ENCODE peak calls at places on chromosomes 3 and 15, in ten cellular contexts. One of them, this sample, is unnamed.

GRCh38 chr15:60963557-60963956 is 265.5 kb downstream of the RORA start:
- DNase-seq in pancreas: no peak
- DNase-seq in CD8-positive, alpha-beta memory T cell: no peak
- DNase-seq in CD4-positive, alpha-beta memory T cell: no peak
- DNase-seq in HCT116: no peak
- DNase-seq in heart left ventricle: no peak
- DNase-seq in thyroid gland: no peak
- DNase-seq in neural progenitor cell: no peak
- DNase-seq in choroid plexus epithelial cell: no peak
- DNase-seq in IMR-90: no peak
- DNase-seq in this sample: no peak

GRCh38 chr3:72848703-72849081 is 447 bp upstream of the SHQ1 start:
- DNase-seq in choroid plexus epithelial cell: peak; percentile 30
- DNase-seq in IMR-90: no peak
- DNase-seq in pancreas: no peak
- DNase-seq in CD4-positive, alpha-beta memory T cell: no peak
- DNase-seq in HCT116: no peak
- DNase-seq in thyroid gland: no peak
- DNase-seq in neural progenitor cell: no peak
- DNase-seq in heart left ventricle: no peak
- DNase-seq in CD8-positive, alpha-beta memory T cell: peak; percentile 24
- DNase-seq in this sample: peak; percentile 99

GRCh38 chr3:77370413-77370812 is 330.5 kb downstream of the ROBO2 start:
- DNase-seq in CD8-positive, alpha-beta memory T cell: no peak
- DNase-seq in IMR-90: peak; percentile 76
- DNase-seq in heart left ventricle: no peak
- DNase-seq in thyroid gland: peak; percentile 5
- DNase-seq in choroid plexus epithelial cell: peak; percentile 71
- DNase-seq in neural progenitor cell: no peak
- DNase-seq in CD4-positive, alpha-beta memory T cell: no peak
- DNase-seq in HCT116: no peak
- DNase-seq in pancreas: no peak
- DNase-seq in this sample: no peak

GRCh38 chr3:144864646-144865045 is 893.0 kb downstream of the DIPK2A start:
- DNase-seq in HCT116: no peak
- DNase-seq in neural progenitor cell: no peak
- DNase-seq in pancreas: no peak
- DNase-seq in IMR-90: no peak
- DNase-seq in CD8-positive, alpha-beta memory T cell: no peak
- DNase-seq in heart left ventricle: no peak
- DNase-seq in CD4-positive, alpha-beta memory T cell: no peak
- DNase-seq in thyroid gland: no peak
- DNase-seq in choroid plexus epithelial cell: no peak
- DNase-seq in this sample: no peak

GRCh38 chr3:44874308-44874707 is at the start of gene TGM4:
- DNase-seq in neural progenitor cell: no peak
- DNase-seq in heart left ventricle: no peak
- DNase-seq in CD8-positive, alpha-beta memory T cell: no peak
- DNase-seq in choroid plexus epithelial cell: no peak
- DNase-seq in IMR-90: no peak
- DNase-seq in CD4-positive, alpha-beta memory T cell: no peak
- DNase-seq in pancreas: no peak
- DNase-seq in thyroid gland: no peak
- DNase-seq in HCT116: no peak
- DNase-seq in this sample: no peak

GRCh38 chr3:33942483-33943150 is 144.2 kb downstream of the PDCD6IP start:
- DNase-seq in thyroid gland: no peak
- DNase-seq in CD4-positive, alpha-beta memory T cell: no peak
- DNase-seq in neural progenitor cell: no peak
- DNase-seq in CD8-positive, alpha-beta memory T cell: no peak
- DNase-seq in heart left ventricle: no peak
- DNase-seq in IMR-90: peak; percentile 45
- DNase-seq in HCT116: no peak
- DNase-seq in choroid plexus epithelial cell: peak; percentile 25
- DNase-seq in pancreas: no peak
- DNase-seq in this sample: no peak

GRCh38 chr3:74535281-74535680 is 79.2 kb downstream of the CNTN3 start:
- DNase-seq in choroid plexus epithelial cell: no peak
- DNase-seq in HCT116: no peak
- DNase-seq in pancreas: no peak
- DNase-seq in CD4-positive, alpha-beta memory T cell: no peak
- DNase-seq in IMR-90: no peak
- DNase-seq in neural progenitor cell: no peak
- DNase-seq in CD8-positive, alpha-beta memory T cell: no peak
- DNase-seq in heart left ventricle: no peak
- DNase-seq in thyroid gland: no peak
- DNase-seq in this sample: no peak

GRCh38 chr15:82111918-82112317 is 66.1 kb upstream of the MEX3B start:
- DNase-seq in pancreas: no peak
- DNase-seq in neural progenitor cell: no peak
- DNase-seq in choroid plexus epithelial cell: no peak
- DNase-seq in CD4-positive, alpha-beta memory T cell: no peak
- DNase-seq in CD8-positive, alpha-beta memory T cell: no peak
- DNase-seq in IMR-90: no peak
- DNase-seq in thyroid gland: no peak
- DNase-seq in HCT116: no peak
- DNase-seq in heart left ventricle: no peak
- DNase-seq in this sample: no peak

GRCh38 chr3:46703013-46703520 is 1.9 kb downstream of the TMIE start:
- DNase-seq in CD8-positive, alpha-beta memory T cell: no peak
- DNase-seq in thyroid gland: no peak
- DNase-seq in HCT116: no peak
- DNase-seq in CD4-positive, alpha-beta memory T cell: no peak
- DNase-seq in neural progenitor cell: no peak
- DNase-seq in pancreas: no peak
- DNase-seq in heart left ventricle: peak; percentile 28
- DNase-seq in choroid plexus epithelial cell: no peak
- DNase-seq in IMR-90: no peak
- DNase-seq in this sample: no peak

GRCh38 chr3:46699846-46700523 is 1.2 kb upstream of the TMIE start:
- DNase-seq in pancreas: no peak
- DNase-seq in neural progenitor cell: no peak
- DNase-seq in CD8-positive, alpha-beta memory T cell: no peak
- DNase-seq in CD4-positive, alpha-beta memory T cell: no peak
- DNase-seq in thyroid gland: no peak
- DNase-seq in IMR-90: no peak
- DNase-seq in HCT116: no peak
- DNase-seq in choroid plexus epithelial cell: no peak
- DNase-seq in heart left ventricle: peak; percentile 82
- DNase-seq in this sample: no peak

GRCh38 chr3:46700772-46701171 is 420 bp upstream of the TMIE start:
- DNase-seq in heart left ventricle: peak; percentile 70
- DNase-seq in choroid plexus epithelial cell: no peak
- DNase-seq in CD4-positive, alpha-beta memory T cell: no peak
- DNase-seq in neural progenitor cell: peak; percentile 30
- DNase-seq in pancreas: no peak
- DNase-seq in IMR-90: no peak
- DNase-seq in HCT116: no peak
- DNase-seq in thyroid gland: peak; percentile 91
- DNase-seq in CD8-positive, alpha-beta memory T cell: no peak
- DNase-seq in this sample: no peak

GRCh38 chr3:46702246-46703012 is 1.2 kb downstream of the TMIE start:
- DNase-seq in thyroid gland: no peak
- DNase-seq in neural progenitor cell: no peak
- DNase-seq in HCT116: no peak
- DNase-seq in pancreas: no peak
- DNase-seq in IMR-90: no peak
- DNase-seq in CD8-positive, alpha-beta memory T cell: no peak
- DNase-seq in CD4-positive, alpha-beta memory T cell: no peak
- DNase-seq in heart left ventricle: peak; percentile 31
- DNase-seq in choroid plexus epithelial cell: no peak
- DNase-seq in this sample: no peak

GRCh38 chr3:46701211-46701939 is at the start of gene TMIE:
- DNase-seq in CD8-positive, alpha-beta memory T cell: no peak
- DNase-seq in thyroid gland: no peak
- DNase-seq in pancreas: no peak
- DNase-seq in CD4-positive, alpha-beta memory T cell: no peak
- DNase-seq in choroid plexus epithelial cell: no peak
- DNase-seq in neural progenitor cell: peak; percentile 65
- DNase-seq in HCT116: no peak
- DNase-seq in heart left ventricle: peak; percentile 71
- DNase-seq in IMR-90: no peak
- DNase-seq in this sample: no peak
- H3K4me3 ChIP-seq in CD8-positive, alpha-beta memory T cell: no peak within 1 kb of the TSS
- H3K4me3 ChIP-seq in thyroid gland: no peak within 1 kb of the TSS
- H3K4me3 ChIP-seq in pancreas: peak within 1 kb of the TSS; percentile 17
- H3K4me3 ChIP-seq in CD4-positive, alpha-beta memory T cell: no peak within 1 kb of the TSS
- H3K4me3 ChIP-seq in choroid plexus epithelial cell: no peak within 1 kb of the TSS
- H3K4me3 ChIP-seq in neural progenitor cell: peak within 1 kb of the TSS; percentile 49
- H3K4me3 ChIP-seq in HCT116: no peak within 1 kb of the TSS
- H3K4me3 ChIP-seq in heart left ventricle: peak within 1 kb of the TSS; percentile 47
- H3K4me3 ChIP-seq in IMR-90: peak within 1 kb of the TSS; percentile 34
- H3K4me3 ChIP-seq in this sample: no peak within 1 kb of the TSS

DNA sequence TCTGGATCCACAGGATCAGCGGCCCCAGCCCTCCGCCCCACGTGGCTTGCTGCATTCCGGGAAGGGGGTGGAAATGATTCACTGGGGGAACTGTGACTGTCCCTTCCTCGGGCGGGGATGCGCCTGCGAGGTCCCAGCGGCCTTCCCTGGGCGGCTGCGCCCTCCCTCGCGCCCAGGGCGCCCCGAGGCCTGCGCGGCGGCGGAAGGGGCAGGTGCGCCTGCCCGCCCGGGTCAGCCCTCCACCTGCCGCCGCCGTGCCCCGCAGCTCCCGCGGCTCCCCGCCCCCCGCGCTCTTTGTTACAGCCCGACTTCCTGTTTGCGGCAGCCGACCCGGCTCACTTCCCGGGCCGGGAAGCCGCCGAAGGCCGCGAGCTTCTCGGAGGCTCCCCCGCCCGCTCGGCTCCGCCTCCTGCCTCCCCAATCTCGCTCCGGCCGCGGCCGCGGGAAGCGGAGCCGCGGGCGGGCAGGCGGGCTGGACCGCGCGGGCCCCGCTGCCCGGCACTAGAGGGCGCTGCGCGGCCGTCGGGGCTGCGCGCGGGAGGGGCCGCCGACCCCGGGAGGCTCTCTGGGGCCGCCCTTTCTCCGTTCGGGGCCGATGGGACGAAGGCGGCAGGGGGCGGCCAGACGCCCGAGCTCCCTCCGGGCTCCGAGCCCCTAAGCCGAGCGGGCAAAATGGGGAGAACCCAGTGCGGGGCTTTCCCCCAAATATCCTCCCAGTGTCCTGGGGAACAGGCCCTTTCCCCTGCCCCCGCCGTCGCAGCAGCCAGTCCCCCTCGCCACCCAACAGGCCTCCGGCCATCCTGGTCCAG is 11.5 kb upstream of the CHAC1 start:
- DNase-seq in CD8-positive, alpha-beta memory T cell: peak; percentile 66
- DNase-seq in pancreas: peak; percentile 89
- DNase-seq in HCT116: no peak
- DNase-seq in neural progenitor cell: peak; percentile 95
- DNase-seq in CD4-positive, alpha-beta memory T cell: peak; percentile 73
- DNase-seq in choroid plexus epithelial cell: peak; percentile 67
- DNase-seq in heart left ventricle: peak; percentile 92
- DNase-seq in thyroid gland: peak; percentile 76
- DNase-seq in IMR-90: peak; percentile 73
- DNase-seq in this sample: peak; percentile 52
- H3K4me3 ChIP-seq in CD8-positive, alpha-beta memory T cell: peak overlapping the region; percentile 73
- H3K4me3 ChIP-seq in pancreas: peak overlapping the region; percentile 49
- H3K4me3 ChIP-seq in HCT116: peak overlapping the region; percentile 60
- H3K4me3 ChIP-seq in neural progenitor cell: peak overlapping the region; percentile 50
- H3K4me3 ChIP-seq in CD4-positive, alpha-beta memory T cell: peak overlapping the region; percentile 58
- H3K4me3 ChIP-seq in choroid plexus epithelial cell: peak overlapping the region; percentile 60
- H3K4me3 ChIP-seq in heart left ventricle: peak overlapping the region; percentile 63
- H3K4me3 ChIP-seq in thyroid gland: peak overlapping the region; percentile 21
- H3K4me3 ChIP-seq in IMR-90: peak overlapping the region; percentile 30
- H3K4me3 ChIP-seq in this sample: peak overlapping the region; percentile 60

GRCh38 chr3:50269460-50269859 is 513 bp downstream of the SEMA3B start:
- DNase-seq in thyroid gland: no peak
- DNase-seq in pancreas: no peak
- DNase-seq in heart left ventricle: no peak
- DNase-seq in IMR-90: no peak
- DNase-seq in neural progenitor cell: no peak
- DNase-seq in choroid plexus epithelial cell: no peak
- DNase-seq in CD8-positive, alpha-beta memory T cell: no peak
- DNase-seq in CD4-positive, alpha-beta memory T cell: no peak
- DNase-seq in HCT116: no peak
- DNase-seq in this sample: no peak

GRCh38 chr3:50268703-50269451 is at the start of gene SEMA3B:
- DNase-seq in thyroid gland: peak; percentile 92
- DNase-seq in choroid plexus epithelial cell: no peak
- DNase-seq in neural progenitor cell: no peak
- DNase-seq in heart left ventricle: no peak
- DNase-seq in IMR-90: no peak
- DNase-seq in pancreas: peak; percentile 84
- DNase-seq in HCT116: no peak
- DNase-seq in CD4-positive, alpha-beta memory T cell: no peak
- DNase-seq in CD8-positive, alpha-beta memory T cell: no peak
- DNase-seq in this sample: no peak

GRCh38 chr3:50266808-50267207 is 2.1 kb upstream of the SEMA3B start:
- DNase-seq in thyroid gland: no peak
- DNase-seq in IMR-90: no peak
- DNase-seq in pancreas: no peak
- DNase-seq in heart left ventricle: no peak
- DNase-seq in HCT116: no peak
- DNase-seq in neural progenitor cell: no peak
- DNase-seq in CD4-positive, alpha-beta memory T cell: no peak
- DNase-seq in CD8-positive, alpha-beta memory T cell: no peak
- DNase-seq in choroid plexus epithelial cell: no peak
- DNase-seq in this sample: no peak

GRCh38 chr3:50267280-50267913 is 1.6 kb upstream of the SEMA3B start:
- DNase-seq in pancreas: peak; percentile 84
- DNase-seq in IMR-90: no peak
- DNase-seq in CD8-positive, alpha-beta memory T cell: no peak
- DNase-seq in choroid plexus epithelial cell: peak; percentile 46
- DNase-seq in neural progenitor cell: peak; percentile 52
- DNase-seq in heart left ventricle: peak; percentile 88
- DNase-seq in thyroid gland: peak; percentile 83
- DNase-seq in HCT116: no peak
- DNase-seq in CD4-positive, alpha-beta memory T cell: no peak
- DNase-seq in this sample: no peak

DNA sequence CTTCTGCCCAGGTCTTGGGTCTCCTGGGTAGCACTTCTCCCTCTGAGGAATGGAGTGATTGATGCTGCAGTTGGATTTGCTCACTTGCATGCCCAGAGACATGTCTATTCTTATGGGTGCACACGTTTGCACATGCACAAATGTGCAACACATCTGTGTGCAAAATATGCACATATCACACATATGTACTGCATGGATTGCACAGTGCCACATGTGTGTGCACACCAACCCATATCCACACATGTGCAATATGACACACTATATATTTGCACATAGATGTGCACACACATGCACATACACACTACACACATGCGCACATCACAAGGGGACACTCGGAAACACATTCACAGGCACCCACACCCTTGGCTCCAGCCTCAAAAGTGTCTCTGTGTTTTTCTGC is 671 bp upstream of the SEMA3B start:
- DNase-seq in heart left ventricle: no peak
- DNase-seq in CD8-positive, alpha-beta memory T cell: no peak
- DNase-seq in thyroid gland: no peak
- DNase-seq in pancreas: no peak
- DNase-seq in HCT116: no peak
- DNase-seq in neural progenitor cell: no peak
- DNase-seq in CD4-positive, alpha-beta memory T cell: no peak
- DNase-seq in IMR-90: no peak
- DNase-seq in choroid plexus epithelial cell: no peak
- DNase-seq in this sample: no peak
- H3K4me3 ChIP-seq in heart left ventricle: peak overlapping the region; percentile 59
- H3K4me3 ChIP-seq in CD8-positive, alpha-beta memory T cell: no peak overlapping the region
- H3K4me3 ChIP-seq in thyroid gland: no peak overlapping the region
- H3K4me3 ChIP-seq in pancreas: peak overlapping the region; percentile 49
- H3K4me3 ChIP-seq in HCT116: no peak overlapping the region
- H3K4me3 ChIP-seq in neural progenitor cell: no peak overlapping the region
- H3K4me3 ChIP-seq in CD4-positive, alpha-beta memory T cell: no peak overlapping the region
- H3K4me3 ChIP-seq in IMR-90: no peak overlapping the region
- H3K4me3 ChIP-seq in choroid plexus epithelial cell: no peak overlapping the region
- H3K4me3 ChIP-seq in this sample: no peak overlapping the region

GRCh38 chr15:85171736-85172135 is 190.1 kb downstream of the PDE8A start:
- DNase-seq in choroid plexus epithelial cell: no peak
- DNase-seq in neural progenitor cell: no peak
- DNase-seq in pancreas: no peak
- DNase-seq in HCT116: peak; percentile 23
- DNase-seq in thyroid gland: no peak
- DNase-seq in CD4-positive, alpha-beta memory T cell: no peak
- DNase-seq in CD8-positive, alpha-beta memory T cell: no peak
- DNase-seq in heart left ventricle: no peak
- DNase-seq in IMR-90: no peak
- DNase-seq in this sample: no peak

GRCh38 chr15:85164841-85165466 is 183.3 kb downstream of the PDE8A start:
- DNase-seq in CD4-positive, alpha-beta memory T cell: no peak
- DNase-seq in thyroid gland: no peak
- DNase-seq in choroid plexus epithelial cell: no peak
- DNase-seq in pancreas: no peak
- DNase-seq in heart left ventricle: no peak
- DNase-seq in IMR-90: no peak
- DNase-seq in neural progenitor cell: no peak
- DNase-seq in HCT116: no peak
- DNase-seq in CD8-positive, alpha-beta memory T cell: no peak
- DNase-seq in this sample: no peak

GRCh38 chr15:85172846-85173490 is 191.3 kb downstream of the PDE8A start:
- DNase-seq in choroid plexus epithelial cell: no peak
- DNase-seq in CD8-positive, alpha-beta memory T cell: no peak
- DNase-seq in thyroid gland: no peak
- DNase-seq in heart left ventricle: no peak
- DNase-seq in neural progenitor cell: no peak
- DNase-seq in pancreas: no peak
- DNase-seq in HCT116: no peak
- DNase-seq in CD4-positive, alpha-beta memory T cell: no peak
- DNase-seq in IMR-90: no peak
- DNase-seq in this sample: no peak

GRCh38 chr15:85167568-85167967 is 185.9 kb downstream of the PDE8A start:
- DNase-seq in HCT116: no peak
- DNase-seq in heart left ventricle: no peak
- DNase-seq in CD8-positive, alpha-beta memory T cell: no peak
- DNase-seq in CD4-positive, alpha-beta memory T cell: no peak
- DNase-seq in pancreas: no peak
- DNase-seq in thyroid gland: no peak
- DNase-seq in IMR-90: no peak
- DNase-seq in neural progenitor cell: no peak
- DNase-seq in choroid plexus epithelial cell: no peak
- DNase-seq in this sample: no peak

GRCh38 chr15:85168642-85169173 is 187.1 kb downstream of the PDE8A start:
- DNase-seq in IMR-90: peak; percentile 8
- DNase-seq in choroid plexus epithelial cell: peak; percentile 50
- DNase-seq in HCT116: peak; percentile 18
- DNase-seq in CD8-positive, alpha-beta memory T cell: peak; percentile 18
- DNase-seq in CD4-positive, alpha-beta memory T cell: peak; percentile 22
- DNase-seq in thyroid gland: peak; percentile 89
- DNase-seq in pancreas: peak; percentile 81
- DNase-seq in neural progenitor cell: peak; percentile 62
- DNase-seq in heart left ventricle: no peak
- DNase-seq in this sample: peak; percentile 14
- H3K4me3 ChIP-seq in IMR-90: peak overlapping the region; percentile 14
- H3K4me3 ChIP-seq in choroid plexus epithelial cell: peak overlapping the region; percentile 52
- H3K4me3 ChIP-seq in HCT116: no peak overlapping the region
- H3K4me3 ChIP-seq in CD8-positive, alpha-beta memory T cell: peak overlapping the region; percentile 7
- H3K4me3 ChIP-seq in CD4-positive, alpha-beta memory T cell: no peak overlapping the region
- H3K4me3 ChIP-seq in thyroid gland: no peak overlapping the region
- H3K4me3 ChIP-seq in pancreas: peak overlapping the region; percentile 35
- H3K4me3 ChIP-seq in neural progenitor cell: peak overlapping the region; percentile 54
- H3K4me3 ChIP-seq in heart left ventricle: peak overlapping the region; percentile 9
- H3K4me3 ChIP-seq in this sample: no peak overlapping the region